ENCODE peak calls at places on chromosomes 2 and 18, in ten cellular contexts. J, U, E, T, I, P, W, S, L and C are unnamed samples. For H3K4me1, the result is how much of the 10 kb centered on the place peaks cover.

GRCh38 chr2:192247456-192247855 is 52.7 kb upstream of the TMEFF2 start:
- DNase-seq in J (no peak), U (peak), E (no peak), T (no peak), I (no peak), P (no peak), W (no peak), S (no peak), L (no peak), C (no peak)

GRCh38 chr18:73679941-73680700 is 467.5 kb downstream of the FBXO15 start:
- DNase-seq in J (no peak), U (no peak), E (no peak), T (no peak), I (no peak), P (no peak), W (no peak), S (no peak), L (no peak), C (no peak)

GRCh38 chr2:166700079-166700478 is 188.2 kb upstream of the XIRP2 start:
- DNase-seq in J (no peak), U (peak), E (no peak), T (no peak), I (no peak), P (no peak), W (no peak), S (no peak), L (no peak), C (peak)

GRCh38 chr2:38997784-38998183 is 108.1 kb downstream of the ARHGEF33 start:
- DNase-seq in J (no peak), U (peak), E (no peak), T (no peak), I (peak), P (no peak), W (no peak), S (no peak), L (no peak), C (peak)

GRCh38 chr2:238652771-238653157 is 195.1 kb upstream of the TWIST2 start:
- DNase-seq in J (no peak), U (no peak), E (no peak), T (no peak), I (no peak), P (no peak), W (no peak), S (no peak), L (no peak), C (no peak)

GRCh38 chr2:141055526-141055925 is 1075.3 kb downstream of the LRP1B start:
- DNase-seq in J (no peak), U (peak), E (no peak), T (no peak), I (no peak), P (no peak), W (no peak), S (no peak), L (no peak), C (no peak)

GRCh38 chr2:10972683-10973433 is 61.1 kb downstream of the KCNF1 start:
- DNase-seq in J (no peak), U (no peak), E (no peak), T (no peak), I (no peak), P (peak), W (no peak), S (no peak), L (peak), C (no peak)

GRCh38 chr2:83042053-83042452 is 1417.0 kb downstream of the SUCLG1 start:
- DNase-seq in J (no peak), U (no peak), E (no peak), T (no peak), I (no peak), P (no peak), W (no peak), S (no peak), L (no peak), C (no peak)

GRCh38 chr2:203583084-203583695 is 48.1 kb upstream of the RAPH1 start:
- DNase-seq in J (no peak), U (no peak), E (no peak), T (no peak), I (no peak), P (no peak), W (no peak), S (no peak), L (no peak), C (no peak)

DNA sequence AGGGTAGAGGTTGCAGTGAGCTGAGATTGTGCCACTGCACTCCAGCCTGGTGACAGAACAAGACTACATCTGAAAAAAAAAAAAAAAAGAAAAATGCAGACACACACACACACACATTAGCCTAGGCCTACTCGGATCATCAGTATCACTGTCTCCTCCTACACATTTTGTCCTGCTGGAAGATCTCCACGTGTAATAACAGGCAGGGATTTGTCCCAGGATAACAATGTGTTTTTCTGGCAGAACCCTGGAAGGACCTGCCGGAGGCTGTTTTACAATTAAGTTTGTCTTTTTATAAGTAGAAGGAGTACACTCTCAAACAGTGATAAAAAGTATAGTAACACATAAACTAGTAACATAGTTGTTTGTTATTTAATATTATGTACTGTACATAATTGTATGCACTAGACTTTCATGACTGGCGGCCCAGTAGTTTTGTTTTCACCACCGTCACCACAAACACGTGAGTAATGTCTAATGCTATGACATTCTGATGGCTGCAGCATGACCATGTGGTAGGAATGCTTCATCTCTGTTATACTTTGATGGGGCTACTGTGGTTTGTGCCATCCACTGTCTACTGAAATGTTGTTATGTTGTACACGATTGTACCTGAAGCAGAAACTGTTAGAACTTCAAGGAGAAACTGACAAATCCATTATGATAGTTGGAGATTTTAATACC is 130.6 kb downstream of the ATP9B start:
- DNase-seq in J (no peak), U (no peak), E (no peak), T (no peak), I (no peak), P (no peak), W (peak), S (no peak), L (no peak), C (no peak)
- TF ChIP-seq CTCF in J (no peak), U (no peak), E (no peak), T (no peak), I (no peak), P (no peak), W (no peak), S (no peak), L (no peak), C (no peak)

DNA sequence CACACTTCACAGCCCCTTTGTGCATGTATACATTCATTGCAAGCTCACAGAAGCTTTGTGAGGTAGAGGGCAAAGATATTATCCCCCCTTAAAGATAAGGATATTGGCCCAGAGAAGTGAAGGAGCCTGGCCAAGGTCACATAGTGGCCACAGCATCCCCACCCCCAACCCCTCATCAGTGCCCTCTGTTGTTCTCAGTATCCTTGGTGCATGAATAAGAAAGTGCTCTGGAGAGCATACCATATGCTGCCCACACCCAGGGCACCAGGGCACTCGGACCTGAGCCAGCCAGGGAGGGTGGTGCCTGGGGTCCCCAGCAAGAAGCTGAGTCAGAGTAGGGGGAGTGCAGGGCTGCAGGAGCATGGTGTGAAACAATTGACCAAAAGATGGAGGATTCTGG is 3.3 kb downstream of the DYSF start:
- DNase-seq in J (no peak), U (no peak), E (peak), T (no peak), I (no peak), P (no peak), W (no peak), S (no peak), L (no peak), C (no peak)
- H3K4me1 ChIP-seq in J (half or more), U (under half), E (under half), T (under half), I (under half), P (half or more), W (under half), S (under half), L (half or more), C (under half)

GRCh38 chr2:127423880-127424279 is 5.7 kb downstream of the PROC start:
- DNase-seq in J (no peak), U (no peak), E (no peak), T (no peak), I (no peak), P (no peak), W (no peak), S (no peak), L (no peak), C (peak)
- H3K4me3 ChIP-seq in J (peak), U (no peak), E (peak), T (peak), I (peak), P (no peak), W (peak), S (peak), L (peak), C (peak)

GRCh38 chr2:165013944-165014619 is 58.8 kb upstream of the SLC38A11 start:
- DNase-seq in J (no peak), U (no peak), E (no peak), T (no peak), I (no peak), P (no peak), W (no peak), S (no peak), L (no peak), C (no peak)

GRCh38 chr2:165011199-165011598 is 55.9 kb upstream of the SLC38A11 start:
- DNase-seq in J (no peak), U (no peak), E (no peak), T (no peak), I (no peak), P (no peak), W (no peak), S (no peak), L (no peak), C (no peak)

GRCh38 chr2:165016772-165017411 is 61.6 kb upstream of the SLC38A11 start:
- DNase-seq in J (no peak), U (peak), E (peak), T (no peak), I (peak), P (no peak), W (no peak), S (peak), L (no peak), C (peak)

GRCh38 chr2:165018207-165018606 is 62.9 kb upstream of the SLC38A11 start:
- DNase-seq in J (no peak), U (no peak), E (peak), T (no peak), I (no peak), P (no peak), W (no peak), S (no peak), L (no peak), C (peak)

DNA sequence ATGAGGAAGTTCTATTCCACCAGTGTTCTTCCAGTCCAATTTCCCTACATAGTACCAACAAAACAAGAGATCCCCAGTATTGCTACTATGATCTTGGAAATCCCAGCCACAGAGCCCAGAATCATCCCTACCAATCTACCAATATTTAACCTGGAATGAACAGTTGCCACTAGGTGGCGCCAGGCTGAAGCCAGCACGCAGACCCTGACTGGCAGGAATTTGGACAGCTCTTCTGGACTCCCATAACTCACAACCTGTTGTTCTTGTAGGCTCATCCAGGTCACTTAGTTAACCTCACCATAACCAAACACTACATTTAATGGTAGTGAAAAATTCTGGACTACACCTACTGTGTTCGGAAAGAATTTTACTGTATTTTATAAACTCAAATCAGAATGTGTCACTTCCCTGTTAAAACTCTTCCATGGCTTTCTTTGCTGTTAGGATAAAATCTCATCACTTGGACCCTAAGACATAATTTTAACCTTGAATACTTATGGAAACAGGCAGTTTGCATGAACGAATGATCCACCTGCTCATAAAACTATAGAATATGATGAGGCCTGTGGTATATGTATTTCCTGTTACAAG is 59.8 kb upstream of the SLC38A11 start:
- DNase-seq in J (no peak), U (peak), E (peak), T (peak), I (peak), P (peak), W (peak), S (peak), L (peak), C (peak)
- TF ChIP-seq CTCF in J (peak), U (peak), E (peak), T (peak), I (peak), P (peak), W (peak), S (peak), L (peak), C (peak)

DNA sequence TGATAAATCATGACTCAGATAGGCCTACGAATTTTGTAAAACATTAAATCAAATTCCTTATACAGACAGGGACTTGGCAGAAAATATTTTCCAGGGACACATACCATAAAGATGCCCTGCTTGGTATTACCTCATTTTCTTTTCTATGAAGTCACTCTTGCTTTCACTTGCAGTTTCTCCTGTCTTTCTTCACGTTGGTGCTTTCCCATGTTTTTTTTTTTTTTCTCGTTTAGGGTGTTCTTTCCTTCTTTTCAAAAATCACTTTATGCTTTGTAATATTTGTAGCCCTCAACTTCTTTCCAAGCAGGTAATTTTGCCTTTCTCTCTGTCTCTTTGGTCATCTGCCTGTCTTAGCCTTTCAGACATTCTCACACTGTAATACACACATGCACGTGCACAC is 40.7 kb downstream of the CDC42EP3 start:
- DNase-seq in J (no peak), U (no peak), E (no peak), T (no peak), I (no peak), P (no peak), W (no peak), S (no peak), L (no peak), C (no peak)
- H3K4me1 ChIP-seq in J (under half), U (under half), E (under half), T (under half), I (under half), P (under half), W (under half), S (under half), L (under half), C (under half)

DNA sequence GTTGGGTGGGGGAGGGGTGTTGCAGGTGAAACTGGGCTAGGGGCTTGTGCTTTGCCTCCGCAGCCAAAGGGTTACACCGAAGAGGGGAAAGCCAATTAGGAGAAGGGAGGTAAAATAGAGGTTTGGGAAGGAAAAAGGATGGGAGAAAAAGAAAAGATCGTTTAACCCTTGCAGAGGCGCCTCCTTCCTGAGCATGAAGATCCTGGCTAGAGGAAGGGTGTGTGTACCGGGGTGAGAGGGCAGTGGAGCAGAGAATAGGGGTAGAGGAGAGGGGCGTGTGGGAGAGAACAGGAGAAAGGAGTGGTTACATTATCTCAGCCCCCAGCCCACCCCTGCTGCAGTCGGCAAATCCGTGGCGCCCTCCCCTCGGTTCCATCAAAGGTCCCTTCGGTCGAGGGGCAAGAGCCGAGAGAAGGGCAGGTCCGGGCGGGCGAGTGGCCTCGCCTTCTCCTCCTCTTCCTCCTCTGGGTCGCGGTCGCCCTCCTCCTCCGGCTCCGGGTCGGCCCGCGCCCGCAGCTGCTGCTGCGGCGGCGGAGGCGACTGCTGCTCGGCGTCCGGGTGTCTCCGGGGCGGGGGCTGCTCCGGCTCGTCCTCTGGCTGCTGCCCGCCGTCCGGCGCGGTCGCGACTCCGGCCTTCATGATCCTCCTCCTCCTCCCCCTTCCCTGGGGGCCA is 1.2 kb downstream of the MARCHF4 start:
- DNase-seq in J (no peak), U (no peak), E (peak), T (no peak), I (no peak), P (no peak), W (no peak), S (no peak), L (no peak), C (no peak)
- H3K4me3 ChIP-seq in J (peak), U (peak), E (peak), T (no peak), I (peak), P (no peak), W (peak), S (peak), L (peak), C (peak)

GRCh38 chr2:62423235-62423634 is 82.8 kb downstream of the TMEM17 start:
- DNase-seq in J (no peak), U (peak), E (peak), T (no peak), I (no peak), P (no peak), W (no peak), S (no peak), L (no peak), C (no peak)
- TF ChIP-seq CTCF in J (no peak), U (peak), E (peak), T (no peak), I (no peak), P (no peak), W (no peak), S (no peak), L (no peak), C (peak)

DNA sequence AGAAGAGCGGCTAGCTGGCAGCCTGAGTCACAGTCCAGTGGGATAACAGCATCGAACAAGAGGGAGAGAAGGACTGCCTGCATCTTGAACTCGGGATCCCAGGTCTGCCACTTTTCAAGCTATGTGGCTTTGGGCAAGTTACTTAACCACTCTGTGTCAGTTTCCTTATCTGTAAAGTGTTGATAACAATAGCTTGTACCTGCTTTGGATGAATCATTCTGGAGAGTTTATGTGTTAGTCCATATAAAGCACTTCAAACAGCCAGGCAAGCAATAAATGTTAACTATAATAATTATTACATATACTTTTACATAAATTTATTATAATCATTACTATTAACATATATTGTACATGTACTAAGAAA is 4.6 kb downstream of the DYSF start:
- DNase-seq in J (no peak), U (no peak), E (no peak), T (no peak), I (no peak), P (no peak), W (no peak), S (no peak), L (no peak), C (no peak)
- H3K4me1 ChIP-seq in J (half or more), U (under half), E (under half), T (under half), I (under half), P (half or more), W (under half), S (under half), L (half or more), C (under half)